ENCODE peak calls at places on chromosomes 4 and X, in five cellular contexts. L is neural crest cell, H is lower leg skin, O is SK-MEL-5, U is T-helper 2 cell. S is an unnamed sample.

GRCh38 chr4:1291996-1292702 is 2.5 kb downstream of the MAEA start:
- DNase-seq in L (no peak), H (no peak), O (no peak), U (no peak), S (no peak)

GRCh38 chr4:3372933-3373465 is 68.8 kb upstream of the HGFAC start:
- DNase-seq in L (no peak), H (peak), O (no peak), U (no peak), S (no peak)

GRCh38 chr4:26931961-26932360 is 71.3 kb downstream of the STIM2 start:
- DNase-seq in L (no peak), H (no peak), O (no peak), U (no peak), S (no peak)

GRCh38 chr4:112817933-112818921 is 181.3 kb downstream of the LARP7 start:
- DNase-seq in L (peak), H (peak), O (peak), U (no peak), S (peak)

GRCh38 chr4:11813951-11814446 is 385.3 kb upstream of the HS3ST1 start:
- DNase-seq in L (no peak), H (no peak), O (no peak), U (no peak), S (no peak)

GRCh38 chr4:173924561-173924960 is 358.9 kb downstream of the FBXO8 start:
- DNase-seq in L (no peak), H (no peak), O (no peak), U (no peak), S (no peak)

GRCh38 chr4:68369474-68369805 is 19.6 kb upstream of the YTHDC1 start:
- DNase-seq in L (no peak), H (no peak), O (no peak), U (no peak), S (no peak)

GRCh38 chrX:50747471-50747900 is 66.5 kb downstream of the SHROOM4 start:
- DNase-seq in L (peak), H (no peak), O (peak), U (no peak), S (no peak)

GRCh38 chrX:47226071-47226470 is 6.7 kb upstream of the USP11 start:
- DNase-seq in L (no peak), H (no peak), O (no peak), U (no peak), S (no peak)

GRCh38 chrX:32530802-32531403 is 680.4 kb downstream of the DMD start:
- DNase-seq in L (peak), H (no peak), O (peak), U (no peak), S (no peak)

GRCh38 chrX:125150231-125150630 is 169.4 kb upstream of the TEX13C start:
- DNase-seq in L (no peak), H (no peak), O (no peak), U (no peak), S (no peak)

GRCh38 chr4:175998782-175999181 is 66.9 kb upstream of the WDR17 start:
- DNase-seq in L (peak), H (no peak), O (peak), U (no peak), S (no peak)

GRCh38 chr4:5815641-5816040 is 77.2 kb downstream of the CRMP1 start:
- DNase-seq in L (no peak), H (no peak), O (no peak), U (no peak), S (no peak)

GRCh38 chr4:48194986-48195773 is 61.1 kb upstream of the TXK start:
- DNase-seq in L (no peak), H (no peak), O (no peak), U (no peak), S (no peak)

GRCh38 chr4:5120468-5120867 is 69.2 kb downstream of the STK32B start:
- DNase-seq in L (no peak), H (no peak), O (no peak), U (no peak), S (no peak)

GRCh38 chrX:38923451-38923969 is 122.3 kb downstream of the MID1IP1 start:
- DNase-seq in L (no peak), H (no peak), O (no peak), U (no peak), S (no peak)

GRCh38 chrX:80792205-80792604 is 17.5 kb downstream of the BRWD3 start:
- DNase-seq in L (no peak), H (no peak), O (no peak), U (no peak), S (no peak)

GRCh38 chr4:7924163-7924562 is 15.5 kb downstream of the AFAP1 start:
- DNase-seq in L (no peak), H (no peak), O (no peak), U (no peak), S (no peak)

GRCh38 chr4:147118523-147118922 is 172.9 kb upstream of the TTC29 start:
- DNase-seq in L (no peak), H (no peak), O (no peak), U (no peak), S (no peak)

GRCh38 chr4:47031011-47031678 is at the start of gene GABRB1:
- DNase-seq in L (peak), H (no peak), O (no peak), U (no peak), S (no peak)

GRCh38 chr4:40055379-40055872 is 1.2 kb upstream of the N4BP2 start:
- DNase-seq in L (no peak), H (no peak), O (peak), U (no peak), S (peak)

GRCh38 chr4:1571165-1571908 is 112.8 kb downstream of the FAM53A start:
- DNase-seq in L (no peak), H (no peak), O (no peak), U (peak), S (no peak)

GRCh38 chr4:15976456-15977096 is 13.6 kb upstream of the FGFBP2 start:
- DNase-seq in L (no peak), H (no peak), O (peak), U (no peak), S (no peak)

GRCh38 chrX:105744946-105745345 is 77.4 kb upstream of the NRK start:
- DNase-seq in L (no peak), H (no peak), O (no peak), U (no peak), S (no peak)

GRCh38 chrX:43745938-43746721 is 90.0 kb downstream of the MAOA start:
- DNase-seq in L (no peak), H (no peak), O (no peak), U (no peak), S (no peak)

GRCh38 chrX:67779099-67779498 is 235.3 kb downstream of the AR start:
- DNase-seq in L (no peak), H (no peak), O (no peak), U (no peak), S (no peak)

GRCh38 chrX:104018126-104018525 is 4.6 kb upstream of the H2BW1 start:
- DNase-seq in L (no peak), H (no peak), O (no peak), U (no peak), S (no peak)

GRCh38 chr4:85762204-85762884 is 287.4 kb downstream of the ARHGAP24 start:
- DNase-seq in L (no peak), H (no peak), O (no peak), U (no peak), S (no peak)

GRCh38 chr4:47842985-47843384 is 5.1 kb upstream of the CORIN start:
- DNase-seq in L (no peak), H (no peak), O (no peak), U (no peak), S (no peak)

S was measured in DMS79 treated with DMSO at 0.1 percent for 48 hours.